ENCODE peak calls at places on chromosomes 2 and 18, in seven cellular contexts. One of them, this sample, is unnamed. For H3K9me3, the result is how much of the 10 kb centered on the place peaks cover.

GRCh38 chr2:146982393-146982846 is 862.4 kb upstream of the ACVR2A start:
- DNase-seq in neuronal stem cell: no peak
- DNase-seq in A549: no peak
- DNase-seq in ovary: no peak
- DNase-seq in SJSA1: no peak
- DNase-seq in small intestine: no peak
- DNase-seq in right cardiac atrium: peak
- DNase-seq in this sample: peak

GRCh38 chr2:237702439-237703397 is 75.3 kb downstream of the LRRFIP1 start:
- DNase-seq in small intestine: no peak
- DNase-seq in A549: no peak
- DNase-seq in right cardiac atrium: peak
- DNase-seq in neuronal stem cell: no peak
- DNase-seq in SJSA1: peak
- DNase-seq in ovary: peak
- DNase-seq in this sample: peak

GRCh38 chr18:68854786-68855391 is 57.0 kb downstream of the CCDC102B start:
- DNase-seq in SJSA1: no peak
- DNase-seq in neuronal stem cell: no peak
- DNase-seq in right cardiac atrium: no peak
- DNase-seq in A549: no peak
- DNase-seq in small intestine: no peak
- DNase-seq in ovary: no peak
- DNase-seq in this sample: no peak

GRCh38 chr2:196176142-196176738 is 4.9 kb upstream of the STK17B start:
- DNase-seq in right cardiac atrium: peak
- DNase-seq in neuronal stem cell: no peak
- DNase-seq in small intestine: peak
- DNase-seq in ovary: no peak
- DNase-seq in A549: no peak
- DNase-seq in SJSA1: no peak
- DNase-seq in this sample: no peak

GRCh38 chr18:35041752-35042379 is 653 bp downstream of the MAPRE2 start:
- DNase-seq in A549: no peak
- DNase-seq in ovary: no peak
- DNase-seq in neuronal stem cell: no peak
- DNase-seq in SJSA1: no peak
- DNase-seq in small intestine: no peak
- DNase-seq in right cardiac atrium: no peak
- DNase-seq in this sample: no peak

GRCh38 chr18:48914581-48915251 is 36.0 kb downstream of the SMAD7 start:
- DNase-seq in A549: no peak
- DNase-seq in small intestine: no peak
- DNase-seq in neuronal stem cell: no peak
- DNase-seq in right cardiac atrium: no peak
- DNase-seq in ovary: no peak
- DNase-seq in SJSA1: no peak
- DNase-seq in this sample: no peak

GRCh38 chr18:43405097-43405496 is 127.8 kb upstream of the SYT4 start:
- DNase-seq in neuronal stem cell: no peak
- DNase-seq in ovary: no peak
- DNase-seq in small intestine: no peak
- DNase-seq in A549: no peak
- DNase-seq in SJSA1: no peak
- DNase-seq in right cardiac atrium: no peak
- DNase-seq in this sample: no peak

GRCh38 chr2:183951636-183952035 is 646.7 kb upstream of the ZNF804A start:
- DNase-seq in right cardiac atrium: no peak
- DNase-seq in ovary: no peak
- DNase-seq in neuronal stem cell: no peak
- DNase-seq in SJSA1: no peak
- DNase-seq in small intestine: peak
- DNase-seq in A549: no peak
- DNase-seq in this sample: no peak

GRCh38 chr2:241187101-241187690 is 1.3 kb upstream of the ANO7 start:
- DNase-seq in right cardiac atrium: no peak
- DNase-seq in small intestine: no peak
- DNase-seq in ovary: no peak
- DNase-seq in SJSA1: no peak
- DNase-seq in A549: no peak
- DNase-seq in neuronal stem cell: no peak
- DNase-seq in this sample: no peak

GRCh38 chr2:84878459-84878858 is 2.4 kb downstream of the TRABD2A start:
- DNase-seq in neuronal stem cell: no peak
- DNase-seq in SJSA1: no peak
- DNase-seq in small intestine: no peak
- DNase-seq in A549: no peak
- DNase-seq in right cardiac atrium: no peak
- DNase-seq in ovary: no peak
- DNase-seq in this sample: no peak

GRCh38 chr18:58578321-58578720 is 50.6 kb downstream of the ALPK2 start:
- DNase-seq in A549: no peak
- DNase-seq in SJSA1: no peak
- DNase-seq in ovary: no peak
- DNase-seq in neuronal stem cell: no peak
- DNase-seq in right cardiac atrium: no peak
- DNase-seq in small intestine: no peak
- DNase-seq in this sample: no peak

GRCh38 chr2:159249955-159250723 is 36.4 kb downstream of the WDSUB1 start:
- DNase-seq in A549: no peak
- DNase-seq in ovary: no peak
- DNase-seq in right cardiac atrium: peak
- DNase-seq in SJSA1: peak
- DNase-seq in small intestine: peak
- DNase-seq in neuronal stem cell: no peak
- DNase-seq in this sample: peak

GRCh38 chr18:33355756-33356155 is 84.8 kb downstream of the CCDC178 start:
- DNase-seq in neuronal stem cell: no peak
- DNase-seq in small intestine: no peak
- DNase-seq in right cardiac atrium: no peak
- DNase-seq in SJSA1: no peak
- DNase-seq in A549: no peak
- DNase-seq in ovary: no peak
- DNase-seq in this sample: no peak

GRCh38 chr2:144520718-144521487 is 984 bp upstream of the ZEB2 start:
- DNase-seq in neuronal stem cell: no peak
- DNase-seq in ovary: no peak
- DNase-seq in A549: no peak
- DNase-seq in SJSA1: no peak
- DNase-seq in small intestine: no peak
- DNase-seq in right cardiac atrium: no peak
- DNase-seq in this sample: no peak

GRCh38 chr2:105769504-105769903 is 24.8 kb downstream of the NCK2 start:
- DNase-seq in neuronal stem cell: no peak
- DNase-seq in A549: no peak
- DNase-seq in small intestine: no peak
- DNase-seq in ovary: no peak
- DNase-seq in SJSA1: no peak
- DNase-seq in right cardiac atrium: no peak
- DNase-seq in this sample: no peak

GRCh38 chr2:239232195-239232578 is 168.6 kb downstream of the HDAC4 start:
- DNase-seq in ovary: no peak
- DNase-seq in small intestine: no peak
- DNase-seq in right cardiac atrium: no peak
- DNase-seq in SJSA1: no peak
- DNase-seq in A549: no peak
- DNase-seq in neuronal stem cell: no peak
- DNase-seq in this sample: no peak

GRCh38 chr2:209208211-209208610 is 215.6 kb upstream of the MAP2 start:
- DNase-seq in SJSA1: no peak
- DNase-seq in neuronal stem cell: peak
- DNase-seq in ovary: no peak
- DNase-seq in small intestine: peak
- DNase-seq in A549: no peak
- DNase-seq in right cardiac atrium: peak
- DNase-seq in this sample: no peak

GRCh38 chr2:21484643-21485042 is 360.9 kb downstream of the TDRD15 start:
- DNase-seq in right cardiac atrium: no peak
- DNase-seq in A549: no peak
- DNase-seq in small intestine: no peak
- DNase-seq in neuronal stem cell: no peak
- DNase-seq in ovary: no peak
- DNase-seq in SJSA1: no peak
- DNase-seq in this sample: no peak

GRCh38 chr2:102051659-102052366 is 60.1 kb downstream of the IL1R2 start:
- DNase-seq in neuronal stem cell: no peak
- DNase-seq in ovary: no peak
- DNase-seq in right cardiac atrium: peak
- DNase-seq in SJSA1: no peak
- DNase-seq in A549: no peak
- DNase-seq in small intestine: no peak
- DNase-seq in this sample: no peak

GRCh38 chr2:230921806-230922595 is 3.0 kb downstream of the GPR55 start:
- DNase-seq in neuronal stem cell: no peak
- DNase-seq in SJSA1: peak
- DNase-seq in small intestine: no peak
- DNase-seq in right cardiac atrium: no peak
- DNase-seq in ovary: no peak
- DNase-seq in A549: no peak
- DNase-seq in this sample: no peak

GRCh38 chr2:1938986-1939385 is 194.7 kb upstream of the PXDN start:
- DNase-seq in A549: no peak
- DNase-seq in SJSA1: no peak
- DNase-seq in neuronal stem cell: no peak
- DNase-seq in ovary: no peak
- DNase-seq in right cardiac atrium: no peak
- DNase-seq in small intestine: no peak
- DNase-seq in this sample: no peak

GRCh38 chr2:240121675-240122074 is 14.4 kb downstream of the COPS9 start:
- DNase-seq in A549: no peak
- DNase-seq in small intestine: no peak
- DNase-seq in neuronal stem cell: no peak
- DNase-seq in ovary: no peak
- DNase-seq in right cardiac atrium: no peak
- DNase-seq in SJSA1: peak
- DNase-seq in this sample: no peak

GRCh38 chr18:65215865-65216466 is 534.8 kb upstream of the CDH7 start:
- DNase-seq in ovary: no peak
- DNase-seq in small intestine: no peak
- DNase-seq in A549: no peak
- DNase-seq in right cardiac atrium: no peak
- DNase-seq in SJSA1: no peak
- DNase-seq in neuronal stem cell: no peak
- DNase-seq in this sample: no peak

GRCh38 chr18:60812921-60813320 is 440.3 kb upstream of the MC4R start:
- DNase-seq in SJSA1: no peak
- DNase-seq in neuronal stem cell: no peak
- DNase-seq in small intestine: no peak
- DNase-seq in ovary: no peak
- DNase-seq in right cardiac atrium: no peak
- DNase-seq in A549: no peak
- DNase-seq in this sample: no peak

GRCh38 chr2:179440642-179441251 is 176.1 kb upstream of the SESTD1 start:
- DNase-seq in neuronal stem cell: no peak
- DNase-seq in SJSA1: no peak
- DNase-seq in right cardiac atrium: no peak
- DNase-seq in ovary: no peak
- DNase-seq in A549: no peak
- DNase-seq in small intestine: peak
- DNase-seq in this sample: no peak

GRCh38 chr18:60984496-60984895 is 348.7 kb upstream of the CDH20 start:
- DNase-seq in SJSA1: peak
- DNase-seq in right cardiac atrium: no peak
- DNase-seq in A549: no peak
- DNase-seq in neuronal stem cell: no peak
- DNase-seq in ovary: no peak
- DNase-seq in small intestine: no peak
- DNase-seq in this sample: no peak

GRCh38 chr18:54392621-54393023 is 34.9 kb downstream of the C18orf54 start:
- DNase-seq in neuronal stem cell: peak
- DNase-seq in SJSA1: no peak
- DNase-seq in ovary: no peak
- DNase-seq in right cardiac atrium: no peak
- DNase-seq in A549: peak
- DNase-seq in small intestine: peak
- DNase-seq in this sample: no peak

GRCh38 chr18:48771641-48772380 is 179.0 kb downstream of the SMAD7 start:
- DNase-seq in SJSA1: no peak
- DNase-seq in neuronal stem cell: no peak
- DNase-seq in small intestine: no peak
- DNase-seq in right cardiac atrium: peak
- DNase-seq in A549: no peak
- DNase-seq in ovary: no peak
- DNase-seq in this sample: no peak

GRCh38 chr2:165450141-165450540 is 19.4 kb upstream of the CSRNP3 start:
- DNase-seq in ovary: no peak
- DNase-seq in SJSA1: no peak
- DNase-seq in small intestine: no peak
- DNase-seq in neuronal stem cell: no peak
- DNase-seq in right cardiac atrium: no peak
- DNase-seq in A549: no peak
- DNase-seq in this sample: no peak

GRCh38 chr2:208074610-208075356 is 49.5 kb upstream of the PLEKHM3 start:
- DNase-seq in SJSA1: no peak
- DNase-seq in small intestine: no peak
- DNase-seq in A549: no peak
- DNase-seq in right cardiac atrium: no peak
- DNase-seq in neuronal stem cell: no peak
- DNase-seq in ovary: no peak
- DNase-seq in this sample: no peak
- H3K9me3 ChIP-seq in SJSA1: under half
- H3K9me3 ChIP-seq in small intestine: under half
- H3K9me3 ChIP-seq in A549: under half
- H3K9me3 ChIP-seq in right cardiac atrium: under half
- H3K9me3 ChIP-seq in neuronal stem cell: under half
- H3K9me3 ChIP-seq in ovary: under half
- H3K9me3 ChIP-seq in this sample: under half

DNA sequence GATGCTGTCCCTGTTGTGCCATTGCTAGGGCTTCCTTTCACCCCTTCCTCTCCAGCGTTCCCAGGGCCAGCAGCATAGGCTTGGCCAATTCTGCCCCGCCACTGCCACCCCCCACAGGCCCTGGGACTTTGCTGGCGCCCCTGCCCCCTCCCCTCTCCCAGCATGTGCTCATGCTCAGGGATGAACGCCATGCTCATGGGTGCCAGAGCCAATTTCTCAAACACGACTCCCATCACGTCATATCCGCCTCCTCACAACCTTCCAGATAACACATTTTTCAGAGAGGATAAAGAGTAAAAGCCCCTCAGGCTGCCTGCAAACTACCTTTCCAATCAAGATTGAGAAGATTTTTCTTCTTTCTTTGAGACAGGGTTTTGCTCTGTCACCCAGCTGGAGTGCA is 48.6 kb downstream of the DNMT3A start:
- DNase-seq in right cardiac atrium: peak
- DNase-seq in SJSA1: no peak
- DNase-seq in A549: no peak
- DNase-seq in ovary: no peak
- DNase-seq in neuronal stem cell: no peak
- DNase-seq in small intestine: no peak
- DNase-seq in this sample: no peak
- H3K27ac ChIP-seq in right cardiac atrium: peak
- H3K27ac ChIP-seq in SJSA1: no peak
- H3K27ac ChIP-seq in A549: no peak
- H3K27ac ChIP-seq in ovary: no peak
- H3K27ac ChIP-seq in neuronal stem cell: no peak
- H3K27ac ChIP-seq in small intestine: no peak
- H3K27ac ChIP-seq in this sample: no peak

GRCh38 chr18:24632158-24632988 is 171.9 kb downstream of the HRH4 start:
- DNase-seq in ovary: no peak
- DNase-seq in A549: no peak
- DNase-seq in SJSA1: no peak
- DNase-seq in right cardiac atrium: peak
- DNase-seq in small intestine: no peak
- DNase-seq in neuronal stem cell: no peak
- DNase-seq in this sample: no peak
- H3K4me3 ChIP-seq in ovary: no peak
- H3K4me3 ChIP-seq in A549: no peak
- H3K4me3 ChIP-seq in SJSA1: no peak
- H3K4me3 ChIP-seq in right cardiac atrium: no peak
- H3K4me3 ChIP-seq in small intestine: no peak
- H3K4me3 ChIP-seq in neuronal stem cell: no peak
- H3K4me3 ChIP-seq in this sample: no peak

GRCh38 chr2:116444256-116444872 is 1370.1 kb upstream of the DDX18 start:
- DNase-seq in right cardiac atrium: no peak
- DNase-seq in neuronal stem cell: no peak
- DNase-seq in SJSA1: no peak
- DNase-seq in small intestine: no peak
- DNase-seq in A549: no peak
- DNase-seq in ovary: no peak
- DNase-seq in this sample: no peak
- H3K9me3 ChIP-seq in right cardiac atrium: under half
- H3K9me3 ChIP-seq in neuronal stem cell: under half
- H3K9me3 ChIP-seq in SJSA1: under half
- H3K9me3 ChIP-seq in small intestine: under half
- H3K9me3 ChIP-seq in A549: under half
- H3K9me3 ChIP-seq in ovary: under half
- H3K9me3 ChIP-seq in this sample: under half